ENCODE peak calls at places on chromosomes 11 and 22, in five cellular contexts. H, J, D, T and Y are unnamed samples.
A peak's percentile ranks its signal among the peaks of the same experiment; 100 is the strongest.

GRCh38 chr22:41367680-41368542 is 13.8 kb upstream of the TEF start:
- DNase-seq in H (peak; percentile 58), J (no peak), D (peak; percentile 55), T (no peak), Y (no peak)

GRCh38 chr22:26923498-26923897 is 266.1 kb downstream of the MIAT start:
- DNase-seq in H (no peak), J (no peak), D (no peak), T (no peak), Y (no peak)

GRCh38 chr22:46047226-46047625 is 70.3 kb upstream of the WNT7B start:
- DNase-seq in H (no peak), J (no peak), D (no peak), T (no peak), Y (no peak)

GRCh38 chr11:68282141-68282860 is 10.5 kb upstream of the C11orf24 start:
- DNase-seq in H (no peak), J (no peak), D (no peak), T (no peak), Y (no peak)

GRCh38 chr11:85809191-85809590 is 1.8 kb downstream of the SYTL2 start:
- DNase-seq in H (no peak), J (no peak), D (no peak), T (no peak), Y (no peak)

GRCh38 chr11:99325807-99326206 is 305.1 kb downstream of the CNTN5 start:
- DNase-seq in H (no peak), J (no peak), D (peak; percentile 89), T (no peak), Y (no peak)

GRCh38 chr11:28671326-28671725 is 563.1 kb downstream of the METTL15 start:
- DNase-seq in H (no peak), J (no peak), D (no peak), T (no peak), Y (no peak)

GRCh38 chr11:65438257-65439151 is 15.9 kb downstream of the NEAT1 start:
- DNase-seq in H (no peak), J (no peak), D (peak; percentile 54), T (no peak), Y (no peak)

GRCh38 chr11:111976614-111977140 is 39.5 kb downstream of the DIXDC1 start:
- DNase-seq in H (no peak), J (peak; percentile 49), D (no peak), T (no peak), Y (no peak)

GRCh38 chr11:6531267-6531752 is 34.2 kb downstream of the DNHD1 start:
- DNase-seq in H (peak; percentile 40), J (peak; percentile 40), D (peak; percentile 65), T (no peak), Y (no peak)

GRCh38 chr11:116953525-116954284 is 116.3 kb upstream of the APOA1 start:
- DNase-seq in H (no peak), J (no peak), D (no peak), T (no peak), Y (no peak)